ENCODE peak calls at places on chromosomes 7 and 10, in four cellular contexts. W, I, G and D are unnamed samples.

GRCh38 chr10:98374176-98374969 is 40.6 kb downstream of the PYROXD2 start:
- DNase-seq in W (no peak), I (no peak), G (no peak), D (no peak)

GRCh38 chr10:75430000-75430763 is 1.2 kb upstream of the LRMDA start:
- DNase-seq in W (no peak), I (no peak), G (peak), D (peak)

GRCh38 chr7:133822001-133822641 is 305.0 kb upstream of the LRGUK start:
- DNase-seq in W (no peak), I (no peak), G (no peak), D (no peak)

GRCh38 chr7:36875794-36876193 is 151.5 kb upstream of the AOAH start:
- DNase-seq in W (no peak), I (peak), G (no peak), D (no peak)

GRCh38 chr7:144133307-144133706 is 10.3 kb downstream of the OR2A14 start:
- DNase-seq in W (no peak), I (no peak), G (no peak), D (no peak)

GRCh38 chr7:84207025-84207424 is 12.4 kb upstream of the SEMA3A start:
- DNase-seq in W (no peak), I (no peak), G (no peak), D (no peak)

GRCh38 chr10:78062296-78062695 is 28.6 kb downstream of the RPS24 start:
- DNase-seq in W (no peak), I (no peak), G (no peak), D (no peak)

GRCh38 chr7:2082357-2083038 is 150.2 kb downstream of the MAD1L1 start:
- DNase-seq in W (no peak), I (no peak), G (no peak), D (no peak)

GRCh38 chr7:133235212-133235883 is 17.5 kb upstream of the EXOC4 start:
- DNase-seq in W (no peak), I (no peak), G (no peak), D (no peak)

GRCh38 chr10:17676919-17677318 is 33.0 kb downstream of the STAM start:
- DNase-seq in W (no peak), I (no peak), G (no peak), D (no peak)

GRCh38 chr10:63977329-63977923 is 456.2 kb downstream of the REEP3 start:
- DNase-seq in W (peak), I (peak), G (peak), D (peak)

GRCh38 chr10:101841826-101842225 is 1.8 kb downstream of the KCNIP2 start:
- DNase-seq in W (no peak), I (no peak), G (peak), D (no peak)

GRCh38 chr10:77104459-77104980 is 533.1 kb downstream of the KCNMA1 start:
- DNase-seq in W (no peak), I (no peak), G (no peak), D (no peak)

GRCh38 chr10:73044378-73045285 is 52.0 kb downstream of the P4HA1 start:
- DNase-seq in W (no peak), I (no peak), G (no peak), D (no peak)

GRCh38 chr10:29517352-29517923 is 117.3 kb downstream of the SVIL start:
- DNase-seq in W (peak), I (peak), G (peak), D (peak)

DNA sequence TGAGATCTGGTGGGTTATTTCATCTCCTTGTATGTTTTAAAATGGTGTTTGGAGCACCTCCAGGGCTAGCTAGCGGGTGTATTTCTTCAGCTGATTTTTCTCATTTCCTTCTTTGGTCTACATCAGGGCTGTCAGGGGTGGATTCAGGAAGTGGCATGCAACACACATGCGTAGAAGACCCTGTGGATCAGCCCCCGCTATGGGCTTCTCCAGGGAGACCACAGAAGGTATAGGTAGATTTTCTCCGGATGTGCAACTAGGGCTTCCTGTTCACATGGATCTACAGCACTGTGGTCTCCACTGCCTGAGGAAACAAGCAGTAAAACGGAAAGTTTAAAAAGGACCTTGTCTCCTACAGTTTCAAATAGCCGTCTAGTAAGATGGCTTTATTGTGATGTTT is 10.4 kb downstream of the NUB1 start:
- DNase-seq in W (no peak), I (no peak), G (no peak), D (no peak)
- TF ChIP-seq FOSL1 in W (no peak), I (no peak), G (no peak), D (no peak)

GRCh38 chr7:55032069-55032699 is 13.4 kb downstream of the EGFR start:
- DNase-seq in W (no peak), I (no peak), G (no peak), D (no peak)
- TF ChIP-seq SP1 in W (no peak), I (no peak), G (no peak), D (no peak)

GRCh38 chr10:59523843-59524242 is 161.5 kb upstream of the FAM13C start:
- DNase-seq in W (no peak), I (no peak), G (no peak), D (no peak)

GRCh38 chr10:59513558-59513957 is 151.2 kb upstream of the FAM13C start:
- DNase-seq in W (no peak), I (no peak), G (no peak), D (no peak)

GRCh38 chr10:59512951-59513350 is 150.6 kb upstream of the FAM13C start:
- DNase-seq in W (no peak), I (no peak), G (no peak), D (no peak)

GRCh38 chr10:59517961-59518360 is 155.6 kb upstream of the FAM13C start:
- DNase-seq in W (no peak), I (no peak), G (no peak), D (no peak)
- TF ChIP-seq FOSL1 in W (no peak), I (no peak), G (no peak), D (no peak)

GRCh38 chr10:96421995-96422394 is 63.2 kb upstream of the OPALIN start:
- DNase-seq in W (no peak), I (no peak), G (no peak), D (no peak)
- TF ChIP-seq SP1 in W (no peak), I (no peak), G (no peak), D (no peak)

DNA sequence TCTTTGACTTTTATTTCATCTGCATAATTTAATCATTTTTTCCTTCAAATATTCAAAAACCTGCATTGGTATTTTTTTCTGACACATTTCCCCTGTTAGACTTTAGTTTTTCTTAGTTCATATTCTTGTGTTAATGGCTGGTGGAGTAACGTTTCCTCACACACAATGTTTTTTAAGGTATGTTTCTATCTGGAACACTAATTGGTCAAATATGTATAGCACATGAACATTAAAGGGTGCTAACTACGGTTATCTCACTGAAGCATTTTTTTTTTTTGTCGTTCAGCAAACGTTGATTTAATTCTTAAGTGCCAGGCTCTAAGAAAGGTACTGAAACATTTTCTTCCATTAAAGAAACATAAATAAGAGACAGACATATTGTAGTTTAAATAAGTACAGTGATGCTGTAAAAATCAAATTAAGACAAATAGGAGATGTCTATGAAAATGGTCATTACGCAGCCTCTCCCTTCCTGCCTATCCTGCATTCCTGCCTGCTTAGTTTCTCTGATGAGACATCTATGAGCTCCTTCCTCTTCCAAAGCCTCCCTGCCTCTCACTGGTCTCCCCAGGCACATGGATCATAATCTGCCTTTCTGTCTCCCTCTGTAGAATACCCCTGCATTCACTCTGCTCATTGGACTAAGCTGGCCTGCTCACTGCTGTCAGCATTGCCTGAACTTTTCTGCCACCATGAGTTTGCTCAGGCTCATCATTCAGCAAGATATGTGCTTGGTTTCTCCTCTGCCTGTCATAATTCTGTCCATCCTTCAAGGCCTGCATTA is 87.9 kb downstream of the PTPRZ1 start:
- DNase-seq in W (peak), I (no peak), G (no peak), D (no peak)
- TF ChIP-seq FOSL1 in W (peak), I (no peak), G (no peak), D (no peak)

GRCh38 chr10:69239816-69240434 is 19.8 kb downstream of the HKDC1 start:
- DNase-seq in W (no peak), I (no peak), G (no peak), D (no peak)
- TF ChIP-seq SP1 in W (no peak), I (no peak), G (no peak), D (no peak)

DNA sequence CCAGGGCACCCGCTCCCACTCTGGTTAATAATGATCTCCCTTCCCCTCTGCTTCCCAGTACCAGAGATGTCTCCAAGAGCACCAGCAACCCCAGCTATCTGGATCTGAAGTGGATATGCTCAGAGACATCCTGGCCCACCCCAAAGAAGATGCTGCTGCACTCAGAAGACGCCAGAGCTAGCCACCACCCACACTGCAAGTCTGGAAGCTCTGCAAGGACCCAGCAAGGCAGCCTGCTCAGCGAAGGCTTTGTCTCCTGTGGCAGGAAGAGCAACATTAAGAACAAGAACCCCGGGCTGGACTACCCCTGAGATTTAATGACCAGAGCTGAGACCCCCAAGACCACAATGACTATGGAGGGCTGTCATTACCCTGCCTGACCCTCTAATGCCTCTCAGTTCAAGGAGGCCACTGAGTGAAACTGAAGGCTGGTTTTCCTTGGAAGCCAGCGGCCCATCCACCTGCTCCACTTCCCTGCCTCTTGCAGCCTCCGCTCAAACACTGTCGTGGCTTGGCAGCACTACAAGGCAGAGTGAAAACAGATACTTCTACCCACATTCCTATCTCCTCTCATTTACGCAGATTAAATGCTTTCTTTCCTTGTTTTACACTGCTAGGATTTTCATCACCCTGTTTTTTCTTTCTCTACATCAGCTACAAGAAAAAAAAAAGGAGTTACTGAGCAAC is 202.2 kb downstream of the SNX10 start:
- DNase-seq in W (no peak), I (no peak), G (no peak), D (no peak)
- TF ChIP-seq FOSL1 in W (no peak), I (no peak), G (no peak), D (no peak)

GRCh38 chr7:42181566-42181965 is 55.4 kb downstream of the GLI3 start:
- DNase-seq in W (no peak), I (no peak), G (no peak), D (no peak)

GRCh38 chr7:42170724-42171123 is 66.3 kb downstream of the GLI3 start:
- DNase-seq in W (no peak), I (no peak), G (no peak), D (no peak)

GRCh38 chr7:42174391-42174848 is 62.6 kb downstream of the GLI3 start:
- DNase-seq in W (no peak), I (no peak), G (no peak), D (no peak)

GRCh38 chr7:42180806-42181205 is 56.2 kb downstream of the GLI3 start:
- DNase-seq in W (no peak), I (no peak), G (no peak), D (no peak)

GRCh38 chr7:42175834-42176745 is 60.9 kb downstream of the GLI3 start:
- DNase-seq in W (no peak), I (no peak), G (no peak), D (no peak)
- TF ChIP-seq SP1 in W (no peak), I (no peak), G (no peak), D (no peak)

GRCh38 chr7:30916255-30916654 is 4.6 kb downstream of the AQP1 start:
- DNase-seq in W (no peak), I (no peak), G (no peak), D (no peak)

GRCh38 chr7:30915751-30916150 is 4.1 kb downstream of the AQP1 start:
- DNase-seq in W (no peak), I (no peak), G (no peak), D (no peak)

GRCh38 chr7:30913821-30914515 is 2.3 kb downstream of the AQP1 start:
- DNase-seq in W (no peak), I (no peak), G (peak), D (no peak)

GRCh38 chr7:30912986-30913671 is 1.5 kb downstream of the AQP1 start:
- DNase-seq in W (no peak), I (no peak), G (no peak), D (no peak)

DNA sequence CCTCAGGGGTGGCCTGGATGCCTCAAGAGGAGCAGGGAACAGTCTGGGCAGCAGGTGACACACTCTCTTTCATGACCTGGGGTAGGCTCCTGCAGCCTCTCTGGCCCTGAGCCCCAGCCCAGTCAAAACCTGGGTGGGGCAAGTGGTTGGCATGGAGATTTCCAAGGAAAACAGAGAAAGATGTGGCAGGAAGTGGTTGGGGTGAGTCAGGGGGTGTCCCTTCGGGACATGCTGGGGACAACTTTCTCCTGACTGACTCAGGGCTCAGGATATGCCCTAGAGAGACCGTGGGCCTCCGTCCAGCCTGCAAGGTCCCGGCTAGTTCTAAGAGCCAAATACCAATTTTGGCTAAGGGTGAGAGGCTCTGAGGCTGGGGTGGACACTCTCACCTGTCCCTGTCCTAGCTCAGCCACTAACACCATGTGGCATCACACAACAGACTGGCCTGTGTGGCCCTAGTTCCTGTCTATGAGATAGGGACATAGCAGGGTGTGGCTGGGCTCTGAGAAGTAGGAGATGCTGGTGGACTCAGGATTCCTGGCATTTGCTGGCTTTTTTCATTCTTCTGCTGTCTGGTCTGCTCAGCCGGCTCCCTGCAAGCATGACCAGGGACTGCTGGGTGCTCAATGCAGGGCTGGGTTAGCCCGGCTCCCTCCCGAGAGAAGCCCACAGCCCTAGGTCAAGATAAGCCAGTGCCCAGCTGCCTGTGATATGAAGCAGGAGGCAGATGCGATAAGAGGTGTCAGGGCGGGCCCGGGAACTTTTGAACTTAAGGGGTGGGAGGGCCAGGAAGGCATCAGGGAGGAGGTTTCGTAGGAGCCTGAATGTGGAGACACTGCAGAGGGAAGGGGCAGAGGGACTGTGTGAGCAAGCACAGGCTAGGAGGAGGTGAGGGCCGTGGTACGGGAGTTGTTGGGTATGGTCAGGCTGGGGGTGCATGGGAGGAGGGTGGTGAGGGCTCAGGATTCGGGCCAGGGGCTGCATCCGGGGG is 3.3 kb downstream of the AQP1 start:
- DNase-seq in W (peak), I (no peak), G (peak), D (no peak)
- TF ChIP-seq FOSL1 in W (no peak), I (no peak), G (peak), D (no peak)